ENCODE peak calls at places on chromosomes 13 and 19, in five cellular contexts. R, B, M, Q and P are unnamed samples.

GRCh38 chr13:51825681-51826254 is 19.2 kb downstream of the TMEM272 start:
- DNase-seq in R (no peak), B (no peak), M (no peak), Q (no peak), P (no peak)

GRCh38 chr19:47798904-47799266 is 5.5 kb downstream of the TPRX1 start:
- DNase-seq in R (no peak), B (no peak), M (no peak), Q (no peak), P (no peak)

GRCh38 chr19:46626441-46626840 is 1.6 kb upstream of the PTGIR start:
- DNase-seq in R (no peak), B (no peak), M (no peak), Q (no peak), P (no peak)

GRCh38 chr19:628168-628567 is 5.2 kb downstream of the POLRMT start:
- DNase-seq in R (no peak), B (no peak), M (no peak), Q (no peak), P (no peak)

GRCh38 chr13:98216135-98216565 is 39.1 kb upstream of the RNF113B start:
- DNase-seq in R (no peak), B (peak; percentile 80), M (no peak), Q (peak; percentile 24), P (no peak)

GRCh38 chr19:2270572-2271515 is 11.1 kb downstream of the PEAK3 start:
- DNase-seq in R (peak; percentile 54), B (no peak), M (peak; percentile 90), Q (peak; percentile 92), P (peak; percentile 70)

GRCh38 chr19:32902448-32902847 is 32.9 kb upstream of the SLC7A9 start:
- DNase-seq in R (no peak), B (no peak), M (no peak), Q (no peak), P (no peak)

GRCh38 chr13:51621597-51621996 is 37.3 kb downstream of the WDFY2 start:
- DNase-seq in R (no peak), B (no peak), M (no peak), Q (no peak), P (no peak)

GRCh38 chr19:50870417-50871089 is 2.7 kb upstream of the KLK2 start:
- DNase-seq in R (no peak), B (no peak), M (no peak), Q (peak; percentile 21), P (no peak)

GRCh38 chr19:29622191-29623070 is 16.3 kb downstream of the POP4 start:
- DNase-seq in R (no peak), B (no peak), M (no peak), Q (no peak), P (no peak)

GRCh38 chr19:8702350-8702749 is 3.8 kb upstream of the ACTL9 start:
- DNase-seq in R (no peak), B (no peak), M (no peak), Q (peak; percentile 6), P (no peak)

GRCh38 chr13:75530536-75530935 is 7.1 kb downstream of the COMMD6 start:
- DNase-seq in R (no peak), B (no peak), M (no peak), Q (no peak), P (no peak)

GRCh38 chr13:111859361-111860105 is 207.4 kb upstream of the SOX1 start:
- DNase-seq in R (no peak), B (no peak), M (no peak), Q (no peak), P (no peak)

GRCh38 chr13:105538346-105538745 is 997.1 kb downstream of the EFNB2 start:
- DNase-seq in R (no peak), B (no peak), M (no peak), Q (no peak), P (no peak)

GRCh38 chr13:113816248-113816924 is 47.5 kb downstream of the GAS6 start:
- DNase-seq in R (no peak), B (no peak), M (no peak), Q (no peak), P (no peak)

GRCh38 chr13:109904218-109904617 is 117.8 kb upstream of the IRS2 start:
- DNase-seq in R (no peak), B (no peak), M (no peak), Q (no peak), P (no peak)

DNA sequence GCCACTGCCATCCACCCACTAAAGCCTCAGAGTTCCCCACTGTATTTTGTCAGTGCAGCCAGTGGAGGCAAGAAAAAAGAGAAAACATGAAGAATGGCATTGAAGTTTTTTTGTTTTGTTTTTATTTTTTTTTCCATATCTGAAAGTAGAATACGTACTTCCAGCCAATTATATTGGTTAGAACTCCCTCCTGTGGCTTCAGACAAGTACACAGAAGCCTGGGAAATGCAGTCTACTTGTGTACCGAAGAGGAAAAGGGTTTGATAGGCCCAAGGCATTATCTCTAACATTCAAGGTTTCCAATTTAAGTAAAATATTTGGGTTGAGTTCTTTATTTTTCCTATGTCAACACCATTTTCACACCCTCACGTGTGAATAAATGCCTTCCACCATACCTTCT is 696.2 kb upstream of the GPC6 start:
- DNase-seq in R (no peak), B (no peak), M (no peak), Q (peak; percentile 57), P (no peak)
- TF ChIP-seq CTCF in R (no peak), B (no peak), M (no peak), Q (peak; percentile 42), P (no peak)

DNA sequence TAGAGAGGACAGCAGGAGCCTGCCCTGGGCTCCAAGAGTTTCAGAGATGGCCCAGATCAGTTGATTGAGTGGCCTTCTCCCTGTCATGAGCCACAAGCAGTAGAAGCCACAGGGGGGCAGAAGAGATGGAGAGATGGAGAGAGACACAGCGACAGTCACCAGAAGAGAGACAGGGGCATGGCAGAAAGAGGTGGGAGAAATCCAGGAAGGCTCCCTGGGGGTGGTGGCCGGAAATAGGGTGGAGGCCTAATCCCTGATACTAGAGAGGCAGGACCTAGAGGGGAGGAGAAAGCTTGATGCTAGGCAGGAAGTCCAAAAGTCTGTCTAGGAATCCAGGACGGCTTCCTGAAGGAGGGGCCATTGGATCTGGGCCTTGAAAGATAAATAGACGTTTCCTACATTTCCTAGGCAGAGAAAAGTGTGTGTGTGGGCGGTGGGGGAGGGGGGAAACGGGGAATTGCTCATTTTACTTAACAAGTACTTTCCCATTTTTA is 9.6 kb upstream of the TPM4 start:
- DNase-seq in R (no peak), B (no peak), M (no peak), Q (peak; percentile 82), P (no peak)
- TF ChIP-seq CTCF in R (peak; percentile 52), B (no peak), M (no peak), Q (no peak), P (no peak)

DNA sequence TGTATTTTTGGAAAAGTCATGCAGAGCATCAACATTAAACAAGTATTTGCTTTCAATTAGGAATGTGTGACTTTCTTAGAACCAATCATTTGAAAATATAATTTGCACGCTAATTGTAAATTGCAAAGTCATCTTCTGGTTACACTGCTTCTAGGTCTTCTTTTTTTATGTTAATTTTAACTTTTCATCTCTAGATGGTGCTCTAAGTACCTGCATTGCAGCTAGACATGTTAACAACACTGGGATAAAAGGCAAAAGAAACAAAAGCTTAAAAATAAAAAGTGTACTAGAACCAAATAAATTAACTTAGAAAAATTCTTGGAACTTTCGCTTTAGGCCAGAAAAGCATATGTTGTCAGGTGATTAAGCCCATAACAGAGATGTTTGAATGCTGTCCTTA is 2758.2 kb downstream of the PCDH9 start:
- DNase-seq in R (no peak), B (no peak), M (no peak), Q (peak; percentile 62), P (no peak)
- TF ChIP-seq CTCF in R (no peak), B (peak; percentile 49), M (no peak), Q (peak; percentile 49), P (no peak)

DNA sequence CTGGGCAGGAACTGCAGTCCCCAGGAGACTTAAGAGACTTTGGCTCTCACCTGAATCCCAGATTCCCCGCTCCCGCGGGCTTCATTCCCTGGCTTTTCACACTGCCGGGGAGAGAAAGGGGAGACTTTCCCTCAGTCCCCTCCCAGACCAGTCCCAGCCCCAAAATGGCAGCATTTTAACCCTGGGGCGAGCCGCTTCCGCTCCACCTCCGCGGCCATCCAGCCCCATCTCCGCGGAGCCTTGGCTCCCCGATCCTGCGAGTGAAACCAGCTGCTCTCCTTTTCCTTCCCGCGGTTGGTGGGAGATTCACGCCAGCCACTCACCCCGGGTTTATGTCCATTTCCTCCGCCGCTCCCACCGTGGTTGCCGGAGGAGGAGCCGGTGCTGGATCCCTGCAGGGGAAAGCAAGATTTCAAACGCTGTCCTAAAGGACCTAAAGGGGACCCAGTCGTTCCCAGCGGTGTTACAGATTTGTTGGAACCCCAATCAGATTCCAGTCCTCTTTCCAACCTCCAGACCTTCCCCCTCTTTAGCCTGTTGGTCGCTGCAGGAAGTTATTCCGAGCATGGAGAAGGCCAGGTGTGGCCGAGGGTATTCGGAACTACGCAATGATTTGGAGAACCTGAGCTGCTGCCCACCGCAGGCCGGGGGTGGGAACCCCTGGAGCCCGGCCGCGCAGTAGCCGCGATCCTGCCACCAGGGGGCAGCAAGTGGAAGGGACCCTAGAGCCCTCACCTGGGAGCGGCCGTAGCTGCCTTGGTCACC is 3.4 kb downstream of the DMKN start:
- DNase-seq in R (peak; percentile 60), B (no peak), M (peak; percentile 81), Q (peak; percentile 61), P (peak; percentile 76)
- TF ChIP-seq CTCF in R (peak; percentile 86), B (peak; percentile 96), M (peak; percentile 97), Q (peak; percentile 95), P (peak; percentile 86)

DNA sequence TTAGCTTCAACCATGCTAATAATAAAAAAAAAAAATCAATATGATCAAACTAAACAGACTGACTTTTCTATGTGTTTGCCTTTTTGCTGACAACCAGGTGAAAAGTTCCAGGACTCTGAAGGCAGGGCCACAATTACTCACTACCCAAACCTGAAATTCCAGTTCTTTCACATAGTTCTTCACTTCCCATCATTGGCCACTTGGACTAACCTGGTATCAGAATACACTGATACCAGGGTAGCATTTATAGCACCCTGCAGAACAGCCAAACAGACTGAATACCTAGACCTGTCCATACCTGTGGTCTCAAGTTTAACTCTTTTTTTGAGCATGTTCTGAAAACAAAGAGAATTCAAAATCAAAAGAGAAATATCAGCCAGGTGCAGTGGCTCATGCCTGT is 25.1 kb downstream of the ELF1 start:
- DNase-seq in R (no peak), B (no peak), M (no peak), Q (no peak), P (no peak)
- TF ChIP-seq CTCF in R (no peak), B (no peak), M (no peak), Q (no peak), P (no peak)

DNA sequence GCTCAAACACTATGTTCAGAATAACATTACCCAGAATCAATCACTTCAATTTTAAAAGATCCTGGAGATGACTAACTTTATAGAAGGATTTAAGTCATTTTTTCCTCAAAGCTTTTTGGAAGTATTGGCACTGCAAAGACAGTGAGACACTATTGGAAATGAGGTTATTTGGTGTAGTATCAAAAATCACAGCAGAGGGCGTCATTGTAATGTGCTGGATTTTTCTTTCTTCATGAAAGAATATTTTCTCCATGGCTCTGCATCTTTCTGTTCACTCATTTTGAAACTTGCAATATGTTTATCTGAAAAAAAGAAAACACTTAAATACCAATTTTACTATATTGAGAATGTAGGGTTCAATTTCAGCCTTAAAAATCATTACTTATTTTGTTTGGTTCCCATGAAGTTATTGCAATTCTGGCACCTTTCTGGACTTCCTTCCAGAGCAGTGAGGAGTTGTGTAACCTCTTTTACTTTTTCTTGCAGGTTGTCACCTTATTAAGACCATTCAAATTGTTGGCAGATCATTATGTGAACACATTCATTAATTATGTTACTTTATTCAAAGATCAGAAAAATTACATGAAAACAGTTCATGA is 3.7 kb upstream of the CSNK1A1L start:
- DNase-seq in R (no peak), B (no peak), M (no peak), Q (peak; percentile 74), P (no peak)
- TF ChIP-seq CTCF in R (peak; percentile 14), B (peak; percentile 65), M (peak; percentile 73), Q (peak; percentile 62), P (no peak)

GRCh38 chr19:12550951-12551832 is at the start of gene ZNF564:
- DNase-seq in R (peak; percentile 80), B (peak; percentile 94), M (peak; percentile 93), Q (peak; percentile 99), P (peak; percentile 81)
- TF ChIP-seq CTCF in R (no peak), B (no peak), M (no peak), Q (no peak), P (no peak)